ENCODE peak calls at places on chromosome 19, in four cellular contexts. K is body of pancreas, D is pancreas, J is upper lobe of right lung. R is an unnamed sample.

GRCh38 chr19:7975037-7975436 is 30.4 kb downstream of the ELAVL1 start:
- DNase-seq in D (peak; percentile 65), K (no peak), J (no peak), R (no peak)

GRCh38 chr19:47253467-47253881 is 2.9 kb upstream of the CCDC9 start:
- DNase-seq in D (no peak), J (no peak), K (no peak), R (no peak)

GRCh38 chr19:35267818-35268545 is 780 bp upstream of the USF2 start:
- DNase-seq in J (peak; percentile 90), D (peak; percentile 91), K (peak; percentile 71), R (peak; percentile 71)

GRCh38 chr19:48844472-48844871 is 8.2 kb upstream of the HSD17B14 start:
- DNase-seq in J (no peak), D (no peak), K (no peak), R (no peak)

GRCh38 chr19:47497073-47497766 is 13.2 kb upstream of the KPTN start:
- DNase-seq in J (no peak), K (peak; percentile 56), D (peak; percentile 69), R (peak; percentile 81)

GRCh38 chr19:41688687-41689086 is 617 bp upstream of the CEACAM7 start:
- DNase-seq in J (no peak), K (no peak), D (no peak), R (no peak)

GRCh38 chr19:54708781-54709180 is 15.5 kb upstream of the KIR3DL3 start:
- DNase-seq in K (no peak), D (no peak), J (no peak), R (no peak)

GRCh38 chr19:18804643-18805042 is 13.5 kb upstream of the COMP start:
- DNase-seq in K (no peak), J (no peak), D (peak; percentile 24), R (no peak)

GRCh38 chr19:30349131-30349730 is 23.0 kb upstream of the ZNF536 start:
- DNase-seq in K (no peak), D (no peak), J (no peak), R (no peak)

GRCh38 chr19:15418112-15418587 is 638 bp downstream of the AKAP8L start:
- DNase-seq in J (no peak), D (no peak), K (peak; percentile 25), R (peak; percentile 30)

GRCh38 chr19:5949792-5950305 is 28.1 kb downstream of the RANBP3 start:
- DNase-seq in J (peak; percentile 89), K (no peak), D (peak; percentile 39), R (no peak)

GRCh38 chr19:53977991-53978731 is 13.3 kb upstream of the CACNG6 start:
- DNase-seq in D (no peak), J (no peak), K (peak; percentile 49), R (peak; percentile 86)

GRCh38 chr19:29596885-29597525 is 9.1 kb upstream of the POP4 start:
- DNase-seq in D (no peak), J (no peak), K (no peak), R (peak; percentile 28)

GRCh38 chr19:55016017-55016416 is 22.0 kb downstream of the GP6 start:
- DNase-seq in K (no peak), D (no peak), J (no peak), R (no peak)

GRCh38 chr19:54426291-54426918 is 11.1 kb downstream of the TTYH1 start:
- DNase-seq in J (no peak), K (no peak), D (no peak), R (no peak)

GRCh38 chr19:50050406-50051223 is 24.8 kb downstream of the ZNF473 start:
- DNase-seq in J (peak; percentile 91), D (no peak), K (peak; percentile 86), R (peak; percentile 79)

GRCh38 chr19:593505-593904 is 3.8 kb downstream of the HCN2 start:
- DNase-seq in J (no peak), K (no peak), D (no peak), R (no peak)

DNA sequence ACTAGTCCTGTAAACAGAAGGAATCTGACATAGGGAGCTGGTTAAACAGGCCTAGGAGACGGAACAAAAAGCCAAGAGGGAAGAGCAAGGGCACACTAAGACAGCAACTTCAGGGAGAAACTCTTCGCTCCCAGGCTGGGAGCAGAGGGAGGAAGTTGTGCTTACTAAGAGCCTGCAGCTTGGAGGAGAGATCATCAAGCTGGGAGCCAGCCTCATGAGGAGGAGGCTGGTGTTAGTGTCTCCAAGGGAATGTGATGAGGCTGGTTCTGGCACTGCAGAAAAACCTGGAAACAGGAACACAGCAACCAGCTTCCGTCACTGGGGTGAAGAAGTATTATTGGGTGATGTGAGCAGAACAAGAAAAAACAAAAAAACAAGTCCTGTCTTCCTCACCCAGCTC is 1027.3 kb downstream of the UQCRFS1 start:
- DNase-seq in D (no peak), J (no peak), K (no peak), R (no peak)
- H3K27ac ChIP-seq in D (no peak overlapping the region), J (no peak overlapping the region), K (no peak overlapping the region), R (no peak overlapping the region)

DNA sequence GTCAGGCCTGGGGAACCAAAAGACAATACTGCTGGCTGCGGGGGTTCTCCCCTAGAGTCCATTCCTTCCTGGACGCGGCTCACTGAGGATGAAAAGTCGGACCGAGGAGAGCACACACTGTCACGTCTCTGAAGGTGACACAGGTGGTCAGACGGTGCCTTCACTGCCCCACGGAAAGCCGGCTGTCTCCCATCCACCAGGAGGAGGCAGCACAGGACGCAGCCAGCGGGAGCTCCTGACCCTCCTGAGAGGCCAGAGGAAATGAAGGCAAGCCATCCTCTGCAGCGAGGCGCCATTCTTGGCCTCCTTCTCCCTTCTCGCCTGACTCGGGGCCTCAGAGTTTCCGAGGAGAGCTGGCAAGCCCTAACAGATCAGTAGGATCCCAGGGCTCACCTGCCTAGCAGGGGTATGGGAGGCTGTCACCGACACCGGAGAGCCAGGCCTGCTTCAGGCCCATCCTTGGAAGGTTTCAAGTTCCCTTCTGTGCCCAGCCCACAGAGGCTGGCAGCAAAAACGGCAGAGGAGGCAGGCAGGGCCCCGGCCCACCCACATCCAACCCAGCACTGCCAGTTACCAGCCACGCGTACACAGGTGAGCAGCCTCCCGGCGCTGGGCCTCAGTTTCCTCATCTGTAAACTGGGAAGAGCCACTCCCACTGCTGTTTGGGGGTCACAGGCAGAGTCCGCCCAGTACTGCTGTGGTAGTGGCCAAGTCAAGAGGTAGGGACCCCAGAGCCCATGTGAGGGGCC is 4.5 kb downstream of the REXO1 start:
- DNase-seq in J (no peak), K (no peak), D (peak; percentile 65), R (no peak)
- TF ChIP-seq CTCF in J (peak; percentile 16), K (no peak), D (no peak), R (peak; percentile 73)

GRCh38 chr19:43956827-43957226 is 5.8 kb downstream of the ZNF221 start:
- DNase-seq in K (no peak), D (no peak), J (no peak), R (no peak)

GRCh38 chr19:43960411-43960810 is 9.4 kb downstream of the ZNF221 start:
- DNase-seq in D (no peak), J (no peak), K (no peak), R (no peak)

DNA sequence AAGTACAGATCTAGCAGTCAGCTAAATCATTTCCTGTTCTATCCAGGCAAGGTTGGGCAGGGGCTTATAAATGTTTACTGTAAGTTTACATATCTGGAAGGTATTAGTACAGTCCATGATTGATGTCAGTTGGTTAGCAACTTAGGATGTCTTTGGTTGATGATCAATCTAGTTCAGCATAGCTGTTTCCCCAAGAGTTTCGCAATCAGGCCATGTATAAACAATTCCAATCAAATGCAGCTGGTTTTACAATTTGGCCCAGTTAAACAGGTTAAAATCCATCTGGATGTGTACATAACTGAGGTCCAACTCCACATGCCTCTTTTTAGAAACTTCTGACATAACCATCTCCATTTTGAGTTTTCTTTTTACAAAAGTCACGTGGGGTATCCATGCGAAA is 6.9 kb downstream of the ZNF221 start:
- DNase-seq in D (no peak), J (no peak), K (no peak), R (no peak)
- H3K27ac ChIP-seq in D (no peak overlapping the region), J (no peak overlapping the region), K (no peak overlapping the region), R (no peak overlapping the region)

GRCh38 chr19:10871711-10872550 is 578 bp downstream of the CARM1 start:
- DNase-seq in K (peak; percentile 42), D (peak; percentile 88), J (peak; percentile 81), R (peak; percentile 39)
- TF ChIP-seq CTCF in K (peak; percentile 12), D (no peak), J (peak; percentile 19), R (peak; percentile 25)

DNA sequence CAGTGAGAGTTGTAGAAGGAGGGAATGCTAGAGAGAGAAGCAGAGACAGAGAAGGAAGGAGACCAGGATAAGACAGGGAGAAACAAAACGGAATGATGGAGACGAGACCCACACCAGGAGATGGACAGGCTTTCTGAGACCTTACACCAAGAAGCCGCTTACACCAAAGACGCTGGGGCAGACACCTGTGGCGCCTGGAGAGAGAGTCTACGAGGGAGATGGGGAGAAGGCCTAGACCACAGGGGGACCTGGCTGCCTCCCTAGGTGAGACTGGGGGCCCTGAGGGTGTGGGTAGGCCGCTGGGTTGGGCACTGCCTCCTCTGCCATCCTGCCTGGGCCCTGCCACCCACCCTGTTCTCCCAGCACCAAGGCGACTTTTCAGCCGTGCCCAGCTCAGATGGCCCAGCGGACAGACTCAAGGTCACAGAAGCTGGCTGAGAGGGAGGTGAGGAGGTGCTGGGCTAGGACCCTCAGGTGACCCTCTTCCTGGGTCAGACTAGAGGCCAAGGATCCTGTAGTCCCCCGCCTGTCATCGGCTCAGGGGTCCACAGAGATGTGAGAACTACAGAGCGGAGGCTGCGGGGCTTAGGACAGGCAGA is 5.0 kb downstream of the PLIN5 start:
- DNase-seq in K (no peak), D (peak; percentile 64), J (no peak), R (no peak)
- H3K27ac ChIP-seq in K (no peak overlapping the region), D (no peak overlapping the region), J (no peak overlapping the region), R (no peak overlapping the region)

GRCh38 chr19:56899943-56900342 is 59.4 kb upstream of the PEG3 start:
- DNase-seq in J (no peak), D (no peak), K (no peak), R (no peak)
- TF ChIP-seq CTCF in J (no peak), D (no peak), K (no peak), R (no peak)

DNA sequence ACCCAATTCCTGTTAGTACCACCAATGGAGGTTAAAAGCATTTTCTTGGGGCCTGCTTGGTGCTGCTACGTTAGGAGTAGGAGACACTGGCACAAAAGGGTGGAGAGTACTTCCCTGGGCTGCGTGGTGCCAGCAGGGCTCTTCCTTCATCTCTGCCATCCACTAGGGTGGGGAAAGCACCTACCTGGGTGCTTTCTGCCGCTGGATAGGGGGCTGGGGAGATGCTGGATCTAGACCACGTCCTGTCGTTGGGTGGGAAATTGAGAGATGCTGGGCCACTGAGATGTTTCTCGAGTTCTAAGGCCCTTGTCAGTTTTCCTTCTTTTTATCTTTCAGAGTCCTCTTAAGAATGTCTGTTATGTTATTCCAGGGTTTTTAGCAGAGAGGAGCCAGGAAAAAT is 6.7 kb upstream of the FCGBP start:
- DNase-seq in K (no peak), D (no peak), J (no peak), R (no peak)
- H3K27ac ChIP-seq in K (no peak overlapping the region), D (no peak overlapping the region), J (no peak overlapping the region), R (no peak overlapping the region)